ENCODE peak calls at places on chromosomes 7 and 10, in four cellular contexts. One of them, this sample, is unnamed.

GRCh38 chr7:133434246-133434865 is 181.5 kb downstream of the EXOC4 start:
- DNase-seq in GM12891: no peak
- DNase-seq in NCI-H1694 treated with DMSO at 0.1 percent for 48 hours: peak
- DNase-seq in iPS-NIHi11: peak
- DNase-seq in this sample: no peak

GRCh38 chr10:56771343-56771742 is 410.3 kb upstream of the ZWINT start:
- DNase-seq in GM12891: no peak
- DNase-seq in NCI-H1694 treated with DMSO at 0.1 percent for 48 hours: no peak
- DNase-seq in iPS-NIHi11: no peak
- DNase-seq in this sample: no peak

GRCh38 chr7:142811154-142811737 is 40.5 kb downstream of the PRSS2 start:
- DNase-seq in GM12891: no peak
- DNase-seq in NCI-H1694 treated with DMSO at 0.1 percent for 48 hours: peak
- DNase-seq in iPS-NIHi11: peak
- DNase-seq in this sample: peak

GRCh38 chr10:2968401-2968800 is 98.9 kb upstream of the PFKP start:
- DNase-seq in GM12891: no peak
- DNase-seq in NCI-H1694 treated with DMSO at 0.1 percent for 48 hours: no peak
- DNase-seq in iPS-NIHi11: no peak
- DNase-seq in this sample: no peak

GRCh38 chr10:36450385-36450784 is 675.0 kb upstream of the ANKRD30A start:
- DNase-seq in GM12891: no peak
- DNase-seq in NCI-H1694 treated with DMSO at 0.1 percent for 48 hours: no peak
- DNase-seq in iPS-NIHi11: no peak
- DNase-seq in this sample: no peak

GRCh38 chr10:73771722-73772279 is 10.0 kb upstream of the CHCHD1 start:
- DNase-seq in GM12891: no peak
- DNase-seq in NCI-H1694 treated with DMSO at 0.1 percent for 48 hours: peak
- DNase-seq in iPS-NIHi11: peak
- DNase-seq in this sample: peak

GRCh38 chr10:381346-381745 is 246.1 kb downstream of the ZMYND11 start:
- DNase-seq in GM12891: no peak
- DNase-seq in NCI-H1694 treated with DMSO at 0.1 percent for 48 hours: no peak
- DNase-seq in iPS-NIHi11: no peak
- DNase-seq in this sample: no peak

GRCh38 chr10:127117125-127117524 is 79.3 kb downstream of the INSYN2A start:
- DNase-seq in GM12891: no peak
- DNase-seq in NCI-H1694 treated with DMSO at 0.1 percent for 48 hours: no peak
- DNase-seq in iPS-NIHi11: peak
- DNase-seq in this sample: peak

GRCh38 chr10:21464134-21464533 is 61.3 kb downstream of the SKIDA1 start:
- DNase-seq in GM12891: no peak
- DNase-seq in NCI-H1694 treated with DMSO at 0.1 percent for 48 hours: no peak
- DNase-seq in iPS-NIHi11: no peak
- DNase-seq in this sample: no peak

GRCh38 chr7:27345164-27345887 is 102.7 kb downstream of the EVX1 start:
- DNase-seq in GM12891: no peak
- DNase-seq in NCI-H1694 treated with DMSO at 0.1 percent for 48 hours: no peak
- DNase-seq in iPS-NIHi11: no peak
- DNase-seq in this sample: no peak

This sample was measured in endodermal cell.